ENCODE peak calls at places on chromosomes 3 and 15, in ten cellular contexts. Q is fibroblast of pulmonary artery, R is OCI-LY7, G is cardiac muscle cell, K is neural progenitor cell, W is kidney, H is adrenal gland, S is lower lobe of right lung, L is AG04449, E is AG09309. D is an unnamed sample.

GRCh38 chr3:8490079-8490552 is 11.5 kb upstream of the LMCD1 start:
- DNase-seq in Q (peak), R (no peak), G (no peak), K (no peak), W (no peak), H (no peak), S (no peak), L (peak), E (peak), D (no peak)

GRCh38 chr3:51024765-51025681 is 350.3 kb downstream of the DOCK3 start:
- DNase-seq in Q (no peak), R (no peak), G (peak), K (no peak), W (peak), H (no peak), S (peak), L (no peak), E (no peak), D (peak)

GRCh38 chr3:129974451-129975331 is at the start of gene TRH:
- DNase-seq in Q (no peak), R (no peak), G (peak), K (peak), W (no peak), H (no peak), S (no peak), L (no peak), E (no peak), D (no peak)

GRCh38 chr3:59108091-59108815 is 58.4 kb upstream of the CFAP20DC start:
- DNase-seq in Q (no peak), R (no peak), G (no peak), K (no peak), W (no peak), H (no peak), S (no peak), L (no peak), E (no peak), D (peak)

GRCh38 chr3:153163349-153164008 is 1.5 kb downstream of the RAP2B start:
- DNase-seq in Q (peak), R (peak), G (peak), K (no peak), W (peak), H (peak), S (no peak), L (no peak), E (no peak), D (no peak)

GRCh38 chr3:194098036-194098871 is 37.7 kb upstream of the HES1 start:
- DNase-seq in Q (peak), R (no peak), G (no peak), K (peak), W (peak), H (no peak), S (no peak), L (no peak), E (no peak), D (no peak)

GRCh38 chr3:113614402-113614801 is 82.0 kb downstream of the USF3 start:
- DNase-seq in Q (peak), R (no peak), G (no peak), K (no peak), W (no peak), H (no peak), S (no peak), L (no peak), E (no peak), D (no peak)

GRCh38 chr3:97895216-97895615 is 73.4 kb downstream of the CRYBG3 start:
- DNase-seq in Q (no peak), R (peak), G (no peak), K (no peak), W (no peak), H (no peak), S (no peak), L (no peak), E (no peak), D (no peak)

GRCh38 chr3:42500091-42500490 is 2.4 kb upstream of the VIPR1 start:
- DNase-seq in Q (no peak), R (no peak), G (no peak), K (no peak), W (no peak), H (no peak), S (no peak), L (no peak), E (no peak), D (peak)

GRCh38 chr3:25156526-25157075 is 271.5 kb upstream of the RARB start:
- DNase-seq in Q (peak), R (no peak), G (peak), K (peak), W (no peak), H (no peak), S (no peak), L (peak), E (peak), D (no peak)

GRCh38 chr3:184524981-184525336 is 36.6 kb upstream of the EPHB3 start:
- DNase-seq in Q (no peak), R (no peak), G (no peak), K (no peak), W (no peak), H (peak), S (no peak), L (no peak), E (no peak), D (peak)

GRCh38 chr15:63677778-63678177 is 80.6 kb downstream of the FBXL22 start:
- DNase-seq in Q (no peak), R (no peak), G (no peak), K (no peak), W (no peak), H (peak), S (peak), L (no peak), E (no peak), D (peak)

GRCh38 chr15:78004919-78005634 is 72.4 kb downstream of the TBC1D2B start:
- DNase-seq in Q (peak), R (no peak), G (no peak), K (no peak), W (peak), H (peak), S (peak), L (peak), E (peak), D (peak)

GRCh38 chr3:183281126-183281797 is 28.2 kb downstream of the B3GNT5 start:
- DNase-seq in Q (no peak), R (no peak), G (no peak), K (no peak), W (no peak), H (no peak), S (no peak), L (no peak), E (no peak), D (no peak)

GRCh38 chr3:37559461-37559860 is 302.2 kb upstream of the CTDSPL start:
- DNase-seq in Q (peak), R (no peak), G (no peak), K (peak), W (no peak), H (peak), S (no peak), L (no peak), E (no peak), D (no peak)

GRCh38 chr3:141039573-141039972 is 11.6 kb upstream of the SPSB4 start:
- DNase-seq in Q (no peak), R (no peak), G (no peak), K (no peak), W (no peak), H (no peak), S (no peak), L (no peak), E (no peak), D (no peak)

GRCh38 chr15:95761742-95762141 is 568.8 kb upstream of the NR2F2 start:
- DNase-seq in Q (no peak), R (no peak), G (peak), K (peak), W (no peak), H (no peak), S (no peak), L (no peak), E (no peak), D (no peak)

GRCh38 chr15:38453971-38454686 is at the start of gene FAM98B:
- DNase-seq in Q (peak), R (peak), G (peak), K (peak), W (peak), H (peak), S (peak), L (no peak), E (peak), D (peak)
- TF ChIP-seq CTCF in Q (no peak), R (peak), G (no peak), K (peak), W (no peak), H (no peak), S (no peak), L (no peak), E (peak), D (no peak)

GRCh38 chr3:173401369-173401768 is 3.8 kb downstream of the NLGN1 start:
- DNase-seq in Q (no peak), R (no peak), G (no peak), K (no peak), W (no peak), H (no peak), S (no peak), L (no peak), E (no peak), D (no peak)
- H3K4me3 ChIP-seq in Q (no peak), R (no peak), G (no peak), K (no peak), W (no peak), H (no peak), S (no peak), L (no peak), E (no peak), D (no peak)

GRCh38 chr15:86278586-86278985 is 198.9 kb downstream of the AGBL1 start:
- DNase-seq in Q (no peak), R (no peak), G (no peak), K (no peak), W (no peak), H (no peak), S (no peak), L (no peak), E (no peak), D (no peak)
- TF ChIP-seq CTCF in Q (no peak), R (no peak), G (no peak), K (no peak), W (no peak), H (no peak), S (no peak), L (no peak), E (no peak), D (no peak)

GRCh38 chr15:65028338-65028737 is 1.1 kb downstream of the MTFMT start:
- DNase-seq in Q (no peak), R (peak), G (no peak), K (no peak), W (no peak), H (no peak), S (no peak), L (no peak), E (no peak), D (peak)

GRCh38 chr15:65028921-65029735 is at the start of gene MTFMT:
- DNase-seq in Q (peak), R (peak), G (peak), K (peak), W (peak), H (peak), S (peak), L (no peak), E (peak), D (peak)

GRCh38 chr15:65026756-65027155 is 2.7 kb downstream of the MTFMT start:
- DNase-seq in Q (no peak), R (no peak), G (no peak), K (no peak), W (no peak), H (no peak), S (no peak), L (no peak), E (no peak), D (no peak)

GRCh38 chr15:65029736-65030208 is 333 bp upstream of the MTFMT start:
- DNase-seq in Q (no peak), R (no peak), G (no peak), K (no peak), W (no peak), H (no peak), S (no peak), L (no peak), E (no peak), D (no peak)

DNA sequence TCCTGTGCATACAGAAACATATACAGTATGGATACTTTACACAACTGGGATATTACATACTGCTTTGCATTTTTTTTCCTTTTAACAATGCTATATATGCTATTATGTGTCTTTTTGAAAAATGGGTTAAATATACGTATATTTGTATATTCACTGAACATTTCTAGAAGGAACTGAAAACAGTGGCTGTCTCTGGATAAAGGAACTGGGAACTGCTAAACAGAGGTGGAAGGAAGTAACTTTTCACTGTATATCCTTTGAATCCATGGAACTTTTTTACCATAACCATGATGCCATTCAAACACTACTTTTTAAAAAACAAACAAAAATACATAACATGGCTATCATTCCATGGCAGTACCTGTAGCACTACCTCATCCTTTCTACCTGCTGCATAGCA is 1.8 kb downstream of the MTFMT start:
- DNase-seq in Q (no peak), R (no peak), G (no peak), K (no peak), W (no peak), H (no peak), S (no peak), L (no peak), E (no peak), D (no peak)
- H3K4me3 ChIP-seq in Q (no peak), R (peak), G (no peak), K (no peak), W (no peak), H (no peak), S (peak), L (no peak), E (no peak), D (no peak)

DNA sequence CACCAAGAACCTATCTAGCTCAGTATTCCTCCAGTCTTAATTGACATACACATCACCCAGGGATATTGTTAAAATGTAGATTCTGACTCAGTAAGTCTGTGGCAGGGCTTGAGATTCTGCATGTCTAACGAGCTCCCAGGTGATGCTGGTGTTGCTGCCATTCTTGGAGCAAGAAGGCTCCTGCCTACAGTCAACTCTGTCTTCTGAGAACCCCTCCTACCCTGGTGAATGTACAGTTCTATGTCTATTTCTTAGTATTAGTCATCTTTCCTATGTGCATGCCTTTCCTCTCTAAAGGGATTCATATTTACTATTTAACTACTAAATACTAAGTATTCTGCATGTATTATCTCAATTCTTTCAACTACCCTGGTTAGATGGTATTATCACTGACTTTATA is 268.7 kb downstream of the EDEM1 start:
- DNase-seq in Q (no peak), R (no peak), G (no peak), K (no peak), W (no peak), H (no peak), S (no peak), L (no peak), E (no peak), D (no peak)
- TF ChIP-seq CTCF in Q (no peak), R (no peak), G (no peak), K (no peak), W (no peak), H (no peak), S (no peak), L (no peak), E (no peak), D (no peak)

D was measured in colonic mucosa.